ENCODE peak calls at places on chromosomes 6 and 20, in four cellular contexts. M, K, B and R are unnamed samples.
A peak's percentile ranks its signal among the peaks of the same experiment; 100 is the strongest.

GRCh38 chr20:51966296-51966971 is 164.1 kb upstream of the SALL4 start:
- DNase-seq in M (no peak), K (peak; percentile 52), B (peak; percentile 65), R (no peak)

GRCh38 chr20:38872491-38873049 is 53.6 kb upstream of the FAM83D start:
- DNase-seq in M (peak; percentile 58), K (no peak), B (no peak), R (no peak)

GRCh38 chr20:1391640-1392442 is 1.0 kb downstream of the FKBP1A start:
- DNase-seq in M (no peak), K (no peak), B (no peak), R (peak; percentile 81)

GRCh38 chr6:42898891-42899361 is 16.9 kb upstream of the PTCRA start:
- DNase-seq in M (peak; percentile 83), K (peak; percentile 80), B (no peak), R (peak; percentile 82)

GRCh38 chr6:17907467-17908229 is 79.8 kb downstream of the KIF13A start:
- DNase-seq in M (peak; percentile 91), K (no peak), B (peak; percentile 82), R (peak; percentile 80)

GRCh38 chr20:25281541-25281991 is 33.7 kb downstream of the PYGB start:
- DNase-seq in M (peak; percentile 72), K (no peak), B (no peak), R (peak; percentile 86)

GRCh38 chr20:16171180-16171579 is 402.1 kb downstream of the KIF16B start:
- DNase-seq in M (no peak), K (no peak), B (no peak), R (no peak)

GRCh38 chr6:109373762-109374161 is 8.5 kb downstream of the CD164 start:
- DNase-seq in M (no peak), K (no peak), B (no peak), R (no peak)

GRCh38 chr6:4941782-4942672 is 61.8 kb downstream of the RPP40 start:
- DNase-seq in M (no peak), K (no peak), B (no peak), R (no peak)

GRCh38 chr6:24458134-24458533 is 31.2 kb downstream of the GPLD1 start:
- DNase-seq in M (no peak), K (no peak), B (no peak), R (no peak)

GRCh38 chr6:1592852-1593251 is 16.9 kb upstream of the FOXC1 start:
- DNase-seq in M (no peak), K (no peak), B (no peak), R (no peak)

GRCh38 chr6:23696946-23697345 is 429.1 kb upstream of the NRSN1 start:
- DNase-seq in M (no peak), K (no peak), B (no peak), R (no peak)

GRCh38 chr6:159441704-159441981 is 251.4 kb downstream of the SOD2 start:
- DNase-seq in M (no peak), K (no peak), B (no peak), R (no peak)

GRCh38 chr6:112176175-112176574 is 78.2 kb downstream of the LAMA4 start:
- DNase-seq in M (no peak), K (no peak), B (no peak), R (no peak)

GRCh38 chr6:37433657-37434271 is 743 bp downstream of the CMTR1 start:
- DNase-seq in M (no peak), K (no peak), B (no peak), R (no peak)

GRCh38 chr6:137697267-137697938 is 169.7 kb upstream of the TNFAIP3 start:
- DNase-seq in M (no peak), K (no peak), B (no peak), R (no peak)

GRCh38 chr6:170371588-170371987 is 65.0 kb downstream of the FAM120B start:
- DNase-seq in M (no peak), K (no peak), B (no peak), R (no peak)

GRCh38 chr20:43508604-43509040 is 1.1 kb downstream of the L3MBTL1 start:
- DNase-seq in M (no peak), K (peak; percentile 9), B (no peak), R (no peak)

GRCh38 chr20:50259705-50260479 is 69.3 kb downstream of the CEBPB start:
- DNase-seq in M (no peak), K (no peak), B (no peak), R (no peak)

GRCh38 chr6:4287811-4288244 is 152.5 kb upstream of the ECI2 start:
- DNase-seq in M (no peak), K (no peak), B (no peak), R (no peak)

GRCh38 chr6:107313776-107314175 is 145.6 kb downstream of the PDSS2 start:
- DNase-seq in M (no peak), K (no peak), B (no peak), R (no peak)

GRCh38 chr20:5569021-5569420 is 181.2 kb upstream of the SHLD1 start:
- DNase-seq in M (no peak), K (peak; percentile 7), B (peak; percentile 22), R (no peak)

GRCh38 chr20:50625986-50626677 is 65.2 kb downstream of the RIPOR3 start:
- DNase-seq in M (no peak), K (no peak), B (no peak), R (no peak)

GRCh38 chr6:136784910-136785746 is 7.1 kb downstream of the MAP3K5 start:
- DNase-seq in M (peak; percentile 84), K (no peak), B (no peak), R (peak; percentile 91)

GRCh38 chr6:49913656-49914055 is 47.3 kb upstream of the CRISP1 start:
- DNase-seq in M (no peak), K (no peak), B (no peak), R (no peak)